ENCODE peak calls at places on chromosomes 16 and 17, in six cellular contexts. W, M, B, D, L and R are unnamed samples.

GRCh38 chr16:25501530-25502255 is 190.1 kb upstream of the HS3ST4 start:
- DNase-seq in W (no peak), M (no peak), B (no peak), D (no peak), L (no peak), R (no peak)

GRCh38 chr17:55717898-55718735 is 4.5 kb downstream of the TMEM100 start:
- DNase-seq in W (peak; percentile 35), M (peak; percentile 78), B (peak; percentile 43), D (peak; percentile 74), L (peak; percentile 75), R (peak; percentile 48)

GRCh38 chr17:58487589-58488427 is at the start of gene HSF5:
- DNase-seq in W (peak; percentile 56), M (peak; percentile 18), B (no peak), D (no peak), L (peak; percentile 27), R (no peak)

GRCh38 chr17:74379495-74380085 is 12.3 kb downstream of the GPR142 start:
- DNase-seq in W (peak; percentile 86), M (peak; percentile 77), B (peak; percentile 93), D (peak; percentile 89), L (peak; percentile 91), R (no peak)

GRCh38 chr17:57955183-57955952 is at the start of gene CUEDC1:
- DNase-seq in W (peak; percentile 35), M (peak; percentile 69), B (peak; percentile 79), D (peak; percentile 82), L (peak; percentile 87), R (no peak)

GRCh38 chr17:45851464-45851863 is 6.8 kb downstream of the SPPL2C start:
- DNase-seq in W (no peak), M (no peak), B (no peak), D (no peak), L (no peak), R (no peak)

GRCh38 chr16:66070140-66070887 is 296.2 kb upstream of the CDH5 start:
- DNase-seq in W (no peak), M (no peak), B (no peak), D (no peak), L (peak; percentile 69), R (no peak)

GRCh38 chr17:57927048-57927723 is 28.0 kb downstream of the CUEDC1 start:
- DNase-seq in W (no peak), M (peak; percentile 54), B (peak; percentile 80), D (peak; percentile 51), L (peak; percentile 47), R (no peak)

GRCh38 chr17:65085397-65085796 is 28.9 kb upstream of the GNA13 start:
- DNase-seq in W (no peak), M (no peak), B (no peak), D (no peak), L (no peak), R (no peak)

GRCh38 chr16:19130385-19130784 is 16.6 kb downstream of the ITPRIPL2 start:
- DNase-seq in W (no peak), M (no peak), B (no peak), D (no peak), L (no peak), R (no peak)

GRCh38 chr17:35520043-35520442 is 17.4 kb downstream of the SLFN12L start:
- DNase-seq in W (no peak), M (no peak), B (no peak), D (no peak), L (no peak), R (no peak)

GRCh38 chr16:24685539-24686432 is 43.7 kb upstream of the TNRC6A start:
- DNase-seq in W (no peak), M (peak; percentile 82), B (peak; percentile 20), D (peak; percentile 25), L (peak; percentile 53), R (no peak)

GRCh38 chr17:6162892-6163291 is 92.7 kb downstream of the WSCD1 start:
- DNase-seq in W (no peak), M (no peak), B (no peak), D (no peak), L (no peak), R (no peak)

GRCh38 chr17:82449883-82450356 is 632 bp downstream of the CYBC1 start:
- DNase-seq in W (no peak), M (no peak), B (no peak), D (no peak), L (no peak), R (no peak)

GRCh38 chr16:81720973-81721907 is 57.9 kb upstream of the PLCG2 start:
- DNase-seq in W (no peak), M (no peak), B (no peak), D (no peak), L (no peak), R (no peak)

GRCh38 chr17:15908378-15908777 is 36.6 kb upstream of the ADORA2B start:
- DNase-seq in W (no peak), M (no peak), B (no peak), D (no peak), L (no peak), R (no peak)

GRCh38 chr17:19343671-19344151 is 18.8 kb downstream of the B9D1 start:
- DNase-seq in W (no peak), M (no peak), B (no peak), D (no peak), L (no peak), R (no peak)

GRCh38 chr17:59754547-59754946 is 47.1 kb downstream of the VMP1 start:
- DNase-seq in W (no peak), M (peak; percentile 89), B (peak; percentile 93), D (no peak), L (no peak), R (no peak)